ENCODE peak calls at places on chromosomes 7 and 10, in five cellular contexts. Y is ovary, P is psoas muscle, Q is left lung, L is Peyer's patch. G is an unnamed sample.
A peak's percentile ranks its signal among the peaks of the same experiment; 100 is the strongest.

GRCh38 chr10:61951144-61951483 is 49.6 kb downstream of the ARID5B start:
- DNase-seq in Y (no peak), Q (no peak), P (no peak), L (no peak), G (no peak)

GRCh38 chr10:86922553-86922961 is 34.9 kb downstream of the MMRN2 start:
- DNase-seq in Y (no peak), L (no peak), P (no peak), Q (no peak), G (no peak)

GRCh38 chr7:70620333-70621055 is 511.4 kb upstream of the GALNT17 start:
- DNase-seq in Y (no peak), Q (no peak), P (no peak), L (no peak), G (no peak)

GRCh38 chr10:62818426-62819011 is 2.4 kb upstream of the EGR2 start:
- DNase-seq in Y (peak; percentile 25), Q (peak; percentile 59), P (peak; percentile 33), L (peak; percentile 60), G (peak; percentile 57)

GRCh38 chr7:8217200-8218068 is 44.5 kb downstream of the ICA1 start:
- DNase-seq in Y (no peak), P (no peak), Q (no peak), L (no peak), G (no peak)

GRCh38 chr10:97179731-97180366 is 5.9 kb downstream of the SLIT1 start:
- DNase-seq in P (no peak), Y (no peak), Q (no peak), L (no peak), G (no peak)

GRCh38 chr7:106248616-106249015 is 36.2 kb downstream of the NAMPT start:
- DNase-seq in Y (no peak), P (no peak), L (no peak), Q (no peak), G (no peak)

GRCh38 chr7:38211940-38212339 is 33.9 kb downstream of the STARD3NL start:
- DNase-seq in P (peak; percentile 25), L (no peak), Q (no peak), Y (no peak), G (no peak)

GRCh38 chr7:35988105-35988504 is 164.9 kb upstream of the EEPD1 start:
- DNase-seq in P (no peak), Y (no peak), L (no peak), Q (no peak), G (no peak)

GRCh38 chr7:15345216-15345615 is 216.6 kb downstream of the AGMO start:
- DNase-seq in Y (no peak), L (no peak), Q (no peak), P (no peak), G (no peak)

GRCh38 chr10:13239923-13240322 is 5.7 kb upstream of the UCMA start:
- DNase-seq in P (no peak), L (no peak), Q (no peak), Y (no peak), G (no peak)

GRCh38 chr10:102645388-102645740 is 1.1 kb downstream of the TRIM8 start:
- DNase-seq in P (peak; percentile 77), Y (peak; percentile 76), L (peak; percentile 89), Q (peak; percentile 81), G (peak; percentile 88)

GRCh38 chr10:125933693-125934092 is 37.3 kb downstream of the FANK1 start:
- DNase-seq in L (no peak), Q (no peak), P (no peak), Y (no peak), G (no peak)

GRCh38 chr10:15485684-15486316 is 114.7 kb upstream of the FAM171A1 start:
- DNase-seq in L (no peak), Y (peak; percentile 38), P (no peak), Q (no peak), G (no peak)

GRCh38 chr10:13820591-13821377 is 234.0 kb downstream of the PRPF18 start:
- DNase-seq in L (no peak), P (no peak), Y (no peak), Q (no peak), G (no peak)

GRCh38 chr10:23396695-23397094 is 42.2 kb upstream of the OTUD1 start:
- DNase-seq in Q (no peak), Y (no peak), L (no peak), P (no peak), G (no peak)

GRCh38 chr10:12396567-12396966 is 47.2 kb downstream of the CAMK1D start:
- DNase-seq in P (no peak), Y (no peak), L (no peak), Q (peak; percentile 56), G (no peak)

GRCh38 chr7:132226046-132226590 is 350.2 kb downstream of the PLXNA4 start:
- DNase-seq in L (no peak), P (no peak), Y (no peak), Q (no peak), G (no peak)

GRCh38 chr10:89837173-89838001 is 136.0 kb downstream of the KIF20B start:
- DNase-seq in Y (peak; percentile 19), L (peak; percentile 71), P (no peak), Q (peak; percentile 47), G (no peak)

GRCh38 chr7:51316666-51317581 is at the start of gene COBL:
- DNase-seq in L (peak; percentile 57), Q (peak; percentile 43), Y (peak; percentile 26), P (peak; percentile 47), G (no peak)

GRCh38 chr10:81866753-81867152 is 8.2 kb upstream of the NRG3 start:
- DNase-seq in P (no peak), Q (no peak), L (no peak), Y (no peak), G (no peak)

GRCh38 chr10:68560201-68560915 is at the start of gene TET1:
- DNase-seq in L (peak; percentile 53), Y (peak; percentile 62), P (peak; percentile 55), Q (peak; percentile 39), G (no peak)

GRCh38 chr7:108442039-108442568 is 14.1 kb downstream of the NRCAM start:
- DNase-seq in Y (no peak), L (no peak), P (no peak), Q (no peak), G (no peak)

GRCh38 chr10:96369890-96370574 is 11.2 kb upstream of the OPALIN start:
- DNase-seq in Y (no peak), Q (no peak), P (no peak), L (peak; percentile 78), G (no peak)

GRCh38 chr10:79495791-79496190 is 16.5 kb upstream of the EIF5AL1 start:
- DNase-seq in L (no peak), Q (no peak), Y (no peak), P (no peak), G (no peak)

GRCh38 chr7:129228633-129229032 is 3.8 kb downstream of the AHCYL2 start:
- DNase-seq in L (no peak), Y (no peak), Q (no peak), P (no peak), G (no peak)

GRCh38 chr7:103735377-103735776 is 254.1 kb downstream of the RELN start:
- DNase-seq in L (no peak), Y (no peak), P (no peak), Q (no peak), G (no peak)

GRCh38 chr7:47405921-47406765 is 175.8 kb downstream of the TNS3 start:
- DNase-seq in Q (peak; percentile 81), P (peak; percentile 61), L (peak; percentile 79), Y (peak; percentile 62), G (peak; percentile 9)

GRCh38 chr10:80579370-80579769 is 41.7 kb downstream of the SH2D4B start:
- DNase-seq in Y (no peak), Q (no peak), L (no peak), P (no peak), G (no peak)

GRCh38 chr7:90706067-90706716 is 110.1 kb downstream of the CDK14 start:
- DNase-seq in Y (no peak), P (no peak), Q (no peak), L (no peak), G (no peak)

DNA sequence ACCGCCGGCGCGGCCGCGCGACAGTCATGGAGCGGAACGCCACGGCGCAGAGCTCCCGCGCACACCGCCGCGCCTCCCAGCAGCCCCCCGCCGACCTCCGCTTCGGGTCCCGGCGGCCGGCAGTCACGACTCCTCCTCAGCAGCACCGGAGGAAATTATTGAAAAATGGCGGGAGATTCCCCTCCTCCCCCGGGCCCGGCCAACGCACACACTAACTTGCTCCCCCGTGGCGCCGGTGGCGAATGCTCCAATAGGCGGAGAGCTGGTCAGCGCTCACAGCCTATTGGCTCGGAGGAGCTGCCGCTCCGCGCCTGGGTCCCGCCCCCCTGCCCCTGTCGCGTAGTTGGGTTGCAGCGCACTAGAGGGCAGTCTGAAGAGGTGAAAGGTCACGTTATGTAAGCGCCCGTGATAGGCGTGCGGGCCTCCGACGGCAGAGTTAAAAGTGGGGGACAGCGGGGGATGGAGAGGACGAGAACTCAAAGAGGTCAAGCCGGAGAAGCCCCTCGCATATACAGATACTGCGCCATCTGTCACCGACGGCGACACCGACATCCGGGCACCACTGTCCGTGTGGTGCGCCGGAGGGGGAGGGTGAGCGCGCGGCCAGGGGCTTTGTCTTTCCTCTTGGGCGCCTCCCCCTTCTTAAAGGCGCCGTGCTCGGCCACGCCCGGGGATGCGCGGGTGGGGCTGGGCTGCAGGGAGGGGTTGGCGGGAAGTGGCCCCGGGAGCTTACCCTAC is at the start of gene BAZ1B:
- DNase-seq in Q (peak; percentile 98), L (peak; percentile 99), P (peak; percentile 99), Y (peak; percentile 98), G (peak; percentile 98)
- TF ChIP-seq CTCF in Q (peak; percentile 33), L (no peak), P (no peak), Y (no peak), G (peak; percentile 19)

GRCh38 chr7:49187543-49188268 is 263.4 kb downstream of the CDC14C start:
- DNase-seq in P (no peak), L (no peak), Q (no peak), Y (no peak), G (no peak)
- TF ChIP-seq CTCF in P (no peak), L (no peak), Q (no peak), Y (no peak), G (no peak)

GRCh38 chr7:101126651-101127459 is at the start of gene SERPINE1:
- DNase-seq in P (peak; percentile 91), Y (peak; percentile 97), L (peak; percentile 86), Q (peak; percentile 89), G (peak; percentile 80)
- TF ChIP-seq CTCF in P (no peak), Y (peak; percentile 5), L (no peak), Q (no peak), G (peak; percentile 10)

DNA sequence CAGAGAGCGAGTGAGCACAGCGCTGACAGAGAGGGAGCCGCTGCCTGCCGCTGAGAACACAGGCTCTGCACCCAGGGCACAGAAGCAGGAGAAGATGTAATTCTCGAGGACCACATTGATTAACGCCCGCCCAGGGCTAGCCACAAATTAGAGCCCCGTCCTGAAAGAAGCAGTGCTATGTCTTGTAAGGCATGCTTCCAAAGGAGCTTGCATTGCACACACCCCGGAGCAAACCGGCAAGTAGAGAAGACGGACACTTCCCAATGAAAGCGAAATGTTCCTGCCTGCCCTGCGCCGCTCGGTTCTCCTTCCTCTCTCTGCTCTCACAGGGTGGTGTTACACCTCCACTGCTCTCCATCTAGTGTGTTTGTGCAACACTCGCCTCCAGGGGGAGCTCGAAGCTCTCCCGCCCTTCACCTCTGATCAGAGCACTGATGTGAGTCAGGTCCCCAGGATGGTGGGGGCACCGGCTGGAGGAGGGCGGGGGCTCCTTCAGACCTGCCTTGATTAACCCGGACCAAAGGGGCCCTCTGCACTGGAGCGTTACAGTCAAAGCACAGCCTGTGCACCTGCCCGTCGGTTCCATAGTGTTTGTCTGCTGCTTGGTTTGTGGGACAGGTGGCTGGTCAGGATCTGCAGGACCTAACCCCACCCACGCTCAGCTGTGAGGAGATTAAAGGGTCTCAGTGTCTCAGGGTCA is 316.5 kb downstream of the ADARB2 start:
- DNase-seq in L (peak; percentile 93), Q (peak; percentile 46), P (peak; percentile 28), Y (no peak), G (no peak)
- TF ChIP-seq CTCF in L (no peak), Q (peak; percentile 55), P (peak; percentile 27), Y (no peak), G (peak; percentile 38)

G was measured in CD14-positive monocyte.